ENCODE peak calls at places on chromosomes 6 and 20, in four cellular contexts. S is esophagus squamous epithelium; X is epithelial cell of esophagus; M is CD8-positive, alpha-beta T cell. I is an unnamed sample.

GRCh38 chr6:45187841-45188240 is 140.3 kb upstream of the RUNX2 start:
- DNase-seq in S (no peak), X (peak), M (no peak), I (peak)

GRCh38 chr6:28215425-28215824 is 9.7 kb upstream of the ZSCAN9 start:
- DNase-seq in S (no peak), X (peak), M (no peak), I (peak)

GRCh38 chr20:60132162-60132826 is 174.1 kb downstream of the CDH26 start:
- DNase-seq in S (no peak), X (peak), M (no peak), I (no peak)

GRCh38 chr6:49979584-49979983 is 10.2 kb upstream of the DEFB113 start:
- DNase-seq in S (no peak), X (no peak), M (no peak), I (no peak)

GRCh38 chr6:40353197-40353966 is 233.8 kb downstream of the LRFN2 start:
- DNase-seq in S (no peak), X (no peak), M (no peak), I (no peak)

GRCh38 chr20:32589256-32589655 is 4.1 kb upstream of the NOL4L start:
- DNase-seq in S (no peak), X (peak), M (no peak), I (peak)

GRCh38 chr6:10759312-10759839 is 11.8 kb downstream of the TMEM14B start:
- DNase-seq in S (no peak), X (peak), M (no peak), I (peak)

GRCh38 chr6:110534731-110535164 is 58.3 kb upstream of the SLC22A16 start:
- DNase-seq in S (no peak), X (peak), M (no peak), I (peak)

GRCh38 chr20:16615199-16615598 is 42.0 kb upstream of the KIF16B start:
- DNase-seq in S (no peak), X (peak), M (no peak), I (peak)

GRCh38 chr20:32457476-32457986 is 99.4 kb downstream of the ASXL1 start:
- DNase-seq in S (no peak), X (peak), M (no peak), I (no peak)

GRCh38 chr6:14922306-14922705 is 323.6 kb upstream of the JARID2 start:
- DNase-seq in S (no peak), X (no peak), M (no peak), I (no peak)

GRCh38 chr6:80623066-80623815 is 516.8 kb downstream of the BCKDHB start:
- DNase-seq in S (no peak), X (no peak), M (no peak), I (no peak)

GRCh38 chr6:120511712-120512111 is 822.6 kb downstream of the TBC1D32 start:
- DNase-seq in S (no peak), X (no peak), M (no peak), I (no peak)

GRCh38 chr6:29924731-29925130 is 17.6 kb upstream of the HLA-A start:
- DNase-seq in S (no peak), X (peak), M (no peak), I (peak)

GRCh38 chr6:141562181-141562800 is 570.4 kb upstream of the GJE1 start:
- DNase-seq in S (no peak), X (no peak), M (no peak), I (no peak)

GRCh38 chr6:90121982-90122381 is 174.7 kb downstream of the BACH2 start:
- DNase-seq in S (no peak), X (peak), M (no peak), I (peak)

GRCh38 chr6:152636675-152637421 is at the start of gene SYNE1:
- DNase-seq in S (no peak), X (peak), M (no peak), I (no peak)

GRCh38 chr6:163415620-163416379 is 1.3 kb downstream of the QKI start:
- DNase-seq in S (no peak), X (peak), M (no peak), I (peak)

GRCh38 chr6:34459899-34460593 is 5.8 kb upstream of the PACSIN1 start:
- DNase-seq in S (no peak), X (peak), M (peak), I (peak)

GRCh38 chr20:58478141-58478805 is 36.9 kb downstream of the APCDD1L start:
- DNase-seq in S (no peak), X (peak), M (no peak), I (no peak)

GRCh38 chr20:25487306-25487705 is 79.8 kb downstream of the GINS1 start:
- DNase-seq in S (no peak), X (peak), M (no peak), I (no peak)

GRCh38 chr6:133978896-133979240 is 25.8 kb downstream of the TBPL1 start:
- DNase-seq in S (no peak), X (peak), M (no peak), I (no peak)

GRCh38 chr20:36827541-36828279 is 48.2 kb upstream of the TLDC2 start:
- DNase-seq in S (no peak), X (no peak), M (no peak), I (no peak)

GRCh38 chr6:90412538-90413369 is 116.1 kb upstream of the BACH2 start:
- DNase-seq in S (no peak), X (no peak), M (no peak), I (no peak)

GRCh38 chr20:20665933-20666332 is 46.5 kb downstream of the RALGAPA2 start:
- DNase-seq in S (no peak), X (no peak), M (no peak), I (no peak)

GRCh38 chr20:49279677-49280462 is 2.0 kb upstream of the ZNFX1 start:
- DNase-seq in S (no peak), X (no peak), M (no peak), I (peak)

GRCh38 chr20:36061754-36062153 is 92.8 kb upstream of the EPB41L1 start:
- DNase-seq in S (no peak), X (no peak), M (no peak), I (no peak)

GRCh38 chr20:47330933-47331708 is 25.4 kb downstream of the ZMYND8 start:
- DNase-seq in S (no peak), X (peak), M (no peak), I (peak)

GRCh38 chr6:56692586-56693245 is 50.0 kb upstream of the DST start:
- DNase-seq in S (no peak), X (peak), M (no peak), I (peak)

GRCh38 chr6:53412751-53413150 is 64.0 kb upstream of the ELOVL5 start:
- DNase-seq in S (no peak), X (no peak), M (no peak), I (no peak)

GRCh38 chr6:163201855-163202254 is 212.7 kb upstream of the QKI start:
- DNase-seq in S (no peak), X (no peak), M (no peak), I (no peak)

GRCh38 chr6:96939019-96939805 is 14.7 kb downstream of the KLHL32 start:
- DNase-seq in S (no peak), X (peak), M (no peak), I (peak)

GRCh38 chr20:37411408-37412306 is 65.7 kb downstream of the SRC start:
- DNase-seq in S (no peak), X (no peak), M (no peak), I (no peak)

GRCh38 chr6:55388161-55388560 is 60.9 kb downstream of the GFRAL start:
- DNase-seq in S (no peak), X (peak), M (no peak), I (peak)

GRCh38 chr20:50574108-50574507 is 63.9 kb downstream of the PTPN1 start:
- DNase-seq in S (no peak), X (no peak), M (no peak), I (no peak)

GRCh38 chr6:30735668-30736314 is 6.7 kb downstream of the FLOT1 start:
- DNase-seq in S (no peak), X (no peak), M (no peak), I (no peak)

GRCh38 chr20:62537649-62538292 is 62.0 kb upstream of the GATA5 start:
- DNase-seq in S (no peak), X (no peak), M (no peak), I (no peak)
- TF ChIP-seq CTCF in S (no peak), X (no peak), M (no peak), I (no peak)

GRCh38 chr20:11267762-11268335 is 594.0 kb upstream of the JAG1 start:
- DNase-seq in S (no peak), X (no peak), M (no peak), I (no peak)

GRCh38 chr20:11271920-11272594 is 598.3 kb upstream of the JAG1 start:
- DNase-seq in S (no peak), X (no peak), M (no peak), I (no peak)

GRCh38 chr20:11274137-11274536 is 600.3 kb upstream of the JAG1 start:
- DNase-seq in S (no peak), X (peak), M (no peak), I (peak)

GRCh38 chr20:11270566-11270965 is 596.8 kb upstream of the JAG1 start:
- DNase-seq in S (no peak), X (peak), M (no peak), I (no peak)

DNA sequence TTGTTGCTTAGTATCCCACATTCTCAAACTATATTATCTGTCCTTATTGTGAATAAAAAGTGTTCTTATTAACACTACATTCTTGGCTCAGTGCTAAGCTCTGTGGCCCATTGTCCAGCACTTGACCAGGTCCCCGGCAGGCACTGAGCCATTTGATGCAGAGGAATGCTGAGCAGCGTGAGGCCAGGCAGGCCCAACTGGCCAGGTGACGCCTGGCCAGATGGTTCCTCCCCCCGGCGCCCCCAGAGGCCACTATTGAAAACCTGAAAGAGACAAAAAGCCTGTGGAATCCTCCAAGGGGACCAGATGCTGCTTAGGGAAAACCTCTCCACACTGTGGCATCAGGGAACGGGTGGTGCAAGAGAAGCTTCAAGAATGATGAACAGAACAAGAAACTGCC is 597.5 kb upstream of the JAG1 start:
- DNase-seq in S (no peak), X (no peak), M (no peak), I (no peak)
- TF ChIP-seq CTCF in S (no peak), X (no peak), M (no peak), I (no peak)

GRCh38 chr6:75504902-75505233 is 11.3 kb upstream of the FILIP1 start:
- DNase-seq in S (no peak), X (peak), M (no peak), I (peak)
- TF ChIP-seq CTCF in S (no peak), X (peak), M (no peak), I (no peak)

DNA sequence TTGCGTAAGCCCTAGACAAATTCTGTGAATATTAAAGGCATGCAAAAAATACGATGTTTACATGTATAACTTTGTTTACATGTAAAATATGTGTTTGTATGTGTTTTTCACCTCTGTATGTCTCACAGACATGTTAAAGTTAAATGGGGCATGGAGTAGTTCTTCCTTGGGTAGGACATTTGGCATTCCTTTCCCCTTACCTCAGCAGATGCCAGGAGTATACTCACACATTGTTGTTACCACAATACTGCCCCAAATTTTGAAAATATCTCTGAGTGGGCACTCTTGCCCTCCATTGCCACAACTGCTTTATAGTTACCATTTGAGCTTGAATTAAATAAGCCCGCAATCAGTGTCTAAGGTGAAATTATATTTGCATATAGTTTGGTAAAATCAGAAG is 147.5 kb downstream of the MYO6 start:
- DNase-seq in S (no peak), X (no peak), M (no peak), I (no peak)
- TF ChIP-seq CTCF in S (no peak), X (no peak), M (no peak), I (no peak)

DNA sequence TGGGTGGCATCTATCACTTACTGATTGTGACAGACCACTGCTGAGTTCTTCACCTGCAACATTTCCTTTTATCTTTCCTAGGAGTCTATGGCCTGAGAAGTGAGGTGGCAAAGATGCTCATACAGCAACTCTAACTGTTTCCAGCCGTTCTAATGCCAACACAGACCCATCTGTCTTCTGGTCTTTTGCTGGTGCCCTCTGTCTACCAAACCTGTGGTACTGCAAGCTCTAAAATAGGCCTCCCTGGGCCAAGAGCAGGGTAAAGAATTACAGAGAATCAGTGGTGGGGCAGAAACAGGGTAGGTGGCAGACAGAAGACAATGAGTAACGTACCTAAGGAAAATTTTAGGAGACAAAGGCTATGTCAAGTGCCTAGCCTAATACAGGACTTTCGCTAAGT is 611.0 kb upstream of the FLRT3 start:
- DNase-seq in S (no peak), X (peak), M (no peak), I (peak)
- TF ChIP-seq CTCF in S (no peak), X (peak), M (no peak), I (peak)

GRCh38 chr6:5395719-5396118 is 134.4 kb downstream of the FARS2 start:
- DNase-seq in S (no peak), X (no peak), M (no peak), I (no peak)
- TF ChIP-seq CTCF in S (no peak), X (no peak), M (no peak), I (no peak)

DNA sequence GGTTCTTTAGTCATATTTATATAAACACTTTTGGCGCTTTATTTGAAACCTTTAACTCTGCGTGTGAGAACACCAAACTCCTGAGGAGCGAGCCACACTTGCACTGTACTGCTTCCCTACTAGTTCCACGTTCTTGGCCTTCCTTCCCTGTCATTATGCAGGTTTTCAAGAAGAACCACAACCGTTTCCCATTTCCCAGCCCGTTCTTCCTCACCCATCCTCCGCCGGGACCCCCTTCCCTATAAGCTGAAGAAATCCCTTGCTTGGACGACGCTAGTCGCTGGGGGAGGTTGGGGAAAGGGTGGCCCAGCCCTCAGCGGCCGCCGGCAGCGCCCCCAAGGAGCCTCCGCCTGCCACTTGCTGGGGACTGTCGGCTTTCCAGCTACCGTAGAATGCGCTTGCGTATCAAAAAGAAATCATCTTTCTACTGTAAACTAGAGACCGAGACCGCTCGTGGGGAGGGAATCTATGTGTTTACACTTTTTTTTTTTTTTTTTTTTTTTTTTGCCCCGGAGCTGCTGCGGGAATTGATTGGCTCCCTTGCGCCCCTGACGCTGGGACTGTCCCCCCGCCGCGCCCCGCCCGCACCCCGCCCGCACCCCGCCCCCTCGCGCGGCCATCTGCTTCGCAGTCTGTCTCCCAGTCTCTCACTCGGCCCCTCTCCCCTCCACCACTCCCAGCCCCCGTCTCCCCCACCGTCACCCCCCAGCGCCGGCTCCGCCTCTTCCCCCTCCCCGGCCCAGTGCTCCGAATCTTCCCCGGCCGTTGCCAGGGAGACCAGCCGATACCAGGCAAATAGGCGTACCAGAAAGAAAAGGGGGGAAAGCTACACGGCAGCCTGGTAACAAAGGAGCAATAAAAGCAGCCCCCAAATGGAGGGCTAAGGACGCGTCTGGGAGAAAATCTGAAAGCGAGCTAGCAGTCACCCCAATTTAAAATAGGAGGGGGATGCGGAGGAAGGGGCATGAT is 2.3 kb upstream of the MARCKS start:
- DNase-seq in S (peak), X (peak), M (no peak), I (no peak)
- TF ChIP-seq CTCF in S (no peak), X (peak), M (no peak), I (no peak)

DNA sequence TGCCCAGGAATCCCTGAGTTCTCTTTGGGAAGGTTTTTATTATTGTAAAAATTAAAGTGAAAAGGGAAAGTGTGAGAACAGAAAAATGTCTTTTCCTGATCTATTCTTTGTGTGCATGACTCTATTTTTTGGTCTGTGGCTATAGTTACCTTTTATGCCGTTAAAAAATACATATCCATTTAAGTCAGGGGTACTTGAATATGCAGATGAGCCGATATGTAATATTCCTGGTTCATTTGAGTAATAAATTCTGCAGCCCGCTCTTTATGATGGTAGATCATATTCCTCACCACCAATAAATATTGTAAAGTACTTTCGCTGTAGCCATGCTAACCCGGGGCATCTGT is 503 bp upstream of the MYT1 start:
- DNase-seq in S (no peak), X (no peak), M (no peak), I (no peak)
- TF ChIP-seq CTCF in S (no peak), X (no peak), M (no peak), I (no peak)

I was measured in MCF 10A.